ENCODE peak calls at places on chromosomes 6 and 20, in six cellular contexts. E, C, G, K, W and X are unnamed samples.

GRCh38 chr6:46377209-46377608 is 114.0 kb downstream of the RCAN2 start:
- DNase-seq in E (no peak), C (no peak), G (no peak), K (no peak), W (no peak), X (no peak)

GRCh38 chr6:42960243-42961019 is at the start of gene GNMT:
- DNase-seq in E (peak), C (peak), G (peak), K (peak), W (peak), X (no peak)

GRCh38 chr6:66897576-66897975 is 1190.5 kb upstream of the EYS start:
- DNase-seq in E (peak), C (no peak), G (no peak), K (no peak), W (no peak), X (no peak)

GRCh38 chr6:97078791-97079190 is 154.3 kb downstream of the KLHL32 start:
- DNase-seq in E (no peak), C (no peak), G (no peak), K (no peak), W (no peak), X (no peak)

GRCh38 chr20:3080939-3081388 is 3.6 kb downstream of the AVP start:
- DNase-seq in E (no peak), C (no peak), G (peak), K (no peak), W (no peak), X (no peak)

GRCh38 chr6:158505194-158505593 is 54.7 kb upstream of the TMEM181 start:
- DNase-seq in E (no peak), C (no peak), G (no peak), K (no peak), W (no peak), X (peak)

GRCh38 chr6:37244430-37245310 is 12.9 kb upstream of the TBC1D22B start:
- DNase-seq in E (peak), C (peak), G (peak), K (no peak), W (no peak), X (peak)

GRCh38 chr6:12288844-12289654 is 1.1 kb upstream of the EDN1 start:
- DNase-seq in E (peak), C (no peak), G (peak), K (peak), W (no peak), X (no peak)

GRCh38 chr20:25495189-25495824 is 87.8 kb downstream of the GINS1 start:
- DNase-seq in E (no peak), C (no peak), G (no peak), K (peak), W (peak), X (no peak)

GRCh38 chr20:63191400-63191799 is 24.5 kb downstream of the YTHDF1 start:
- DNase-seq in E (peak), C (peak), G (no peak), K (no peak), W (peak), X (no peak)

GRCh38 chr6:45586216-45587171 is 208.8 kb upstream of the SUPT3H start:
- DNase-seq in E (peak), C (peak), G (no peak), K (peak), W (no peak), X (no peak)

GRCh38 chr6:52995913-52996685 is 1.0 kb upstream of the GSTA4 start:
- DNase-seq in E (peak), C (no peak), G (peak), K (no peak), W (peak), X (peak)

GRCh38 chr6:14074723-14075503 is 42.7 kb upstream of the CD83 start:
- DNase-seq in E (peak), C (no peak), G (no peak), K (no peak), W (no peak), X (peak)

GRCh38 chr20:59148713-59149493 is 14.7 kb upstream of the ZNF831 start:
- DNase-seq in E (no peak), C (no peak), G (no peak), K (no peak), W (no peak), X (no peak)

GRCh38 chr6:77548662-77549366 is 85.5 kb upstream of the HTR1B start:
- DNase-seq in E (no peak), C (no peak), G (no peak), K (no peak), W (no peak), X (no peak)

GRCh38 chr20:23461180-23461579 is 8.5 kb upstream of the CST11 start:
- DNase-seq in E (no peak), C (no peak), G (no peak), K (no peak), W (no peak), X (no peak)

GRCh38 chr20:8152183-8152582 is 20.1 kb downstream of the PLCB1 start:
- DNase-seq in E (peak), C (no peak), G (no peak), K (no peak), W (no peak), X (no peak)

GRCh38 chr6:85942844-85943243 is 300.2 kb upstream of the SYNCRIP start:
- DNase-seq in E (no peak), C (no peak), G (no peak), K (no peak), W (no peak), X (no peak)

GRCh38 chr20:55478739-55479450 is 526.4 kb downstream of the CBLN4 start:
- DNase-seq in E (no peak), C (no peak), G (no peak), K (no peak), W (no peak), X (no peak)

GRCh38 chr20:44388466-44389023 is 33.0 kb downstream of the HNF4A start:
- DNase-seq in E (peak), C (peak), G (peak), K (peak), W (peak), X (peak)

GRCh38 chr20:57361517-57361916 is 10.5 kb downstream of the RAE1 start:
- DNase-seq in E (peak), C (no peak), G (no peak), K (no peak), W (no peak), X (no peak)

GRCh38 chr20:50724112-50724724 is 7.2 kb upstream of the PARD6B start:
- DNase-seq in E (no peak), C (no peak), G (no peak), K (no peak), W (no peak), X (no peak)

GRCh38 chr20:51636123-51636522 is 93.6 kb upstream of the NFATC2 start:
- DNase-seq in E (peak), C (no peak), G (no peak), K (no peak), W (no peak), X (no peak)

GRCh38 chr20:16771204-16771603 is 23.0 kb downstream of the OTOR start:
- DNase-seq in E (peak), C (no peak), G (no peak), K (no peak), W (no peak), X (no peak)

GRCh38 chr6:77474286-77474956 is 11.1 kb upstream of the HTR1B start:
- DNase-seq in E (no peak), C (no peak), G (no peak), K (no peak), W (no peak), X (no peak)

GRCh38 chr20:62936996-62937352 is 973 bp upstream of the GID8 start:
- DNase-seq in E (peak), C (no peak), G (no peak), K (no peak), W (no peak), X (no peak)

GRCh38 chr6:114611696-114612095 is 268.9 kb upstream of the HS3ST5 start:
- DNase-seq in E (peak), C (no peak), G (no peak), K (no peak), W (no peak), X (no peak)

GRCh38 chr20:38125157-38126056 is 39.7 kb downstream of the TGM2 start:
- DNase-seq in E (peak), C (peak), G (peak), K (peak), W (no peak), X (peak)

GRCh38 chr6:113944701-113945100 is 26.2 kb downstream of the HDAC2 start:
- DNase-seq in E (no peak), C (no peak), G (no peak), K (no peak), W (no peak), X (no peak)

GRCh38 chr6:36032245-36032644 is 4.6 kb downstream of the MAPK14 start:
- DNase-seq in E (no peak), C (no peak), G (no peak), K (no peak), W (no peak), X (no peak)

GRCh38 chr20:13262701-13263335 is 41.7 kb downstream of the ISM1 start:
- DNase-seq in E (peak), C (no peak), G (no peak), K (no peak), W (no peak), X (peak)

GRCh38 chr6:30770164-30770563 is 25.8 kb upstream of the IER3 start:
- DNase-seq in E (peak), C (no peak), G (no peak), K (no peak), W (no peak), X (no peak)

GRCh38 chr6:32239462-32239861 is 15.6 kb upstream of the NOTCH4 start:
- DNase-seq in E (no peak), C (no peak), G (no peak), K (no peak), W (no peak), X (no peak)

GRCh38 chr6:87914637-87915395 is 132.8 kb upstream of the SPACA1 start:
- DNase-seq in E (peak), C (no peak), G (no peak), K (no peak), W (no peak), X (no peak)

GRCh38 chr6:157323924-157324276 is 581 bp upstream of the TMEM242 start:
- DNase-seq in E (peak), C (peak), G (peak), K (peak), W (peak), X (peak)
- H3K4me3 ChIP-seq in E (peak), C (peak), G (peak), K (peak), W (peak), X (peak)

DNA sequence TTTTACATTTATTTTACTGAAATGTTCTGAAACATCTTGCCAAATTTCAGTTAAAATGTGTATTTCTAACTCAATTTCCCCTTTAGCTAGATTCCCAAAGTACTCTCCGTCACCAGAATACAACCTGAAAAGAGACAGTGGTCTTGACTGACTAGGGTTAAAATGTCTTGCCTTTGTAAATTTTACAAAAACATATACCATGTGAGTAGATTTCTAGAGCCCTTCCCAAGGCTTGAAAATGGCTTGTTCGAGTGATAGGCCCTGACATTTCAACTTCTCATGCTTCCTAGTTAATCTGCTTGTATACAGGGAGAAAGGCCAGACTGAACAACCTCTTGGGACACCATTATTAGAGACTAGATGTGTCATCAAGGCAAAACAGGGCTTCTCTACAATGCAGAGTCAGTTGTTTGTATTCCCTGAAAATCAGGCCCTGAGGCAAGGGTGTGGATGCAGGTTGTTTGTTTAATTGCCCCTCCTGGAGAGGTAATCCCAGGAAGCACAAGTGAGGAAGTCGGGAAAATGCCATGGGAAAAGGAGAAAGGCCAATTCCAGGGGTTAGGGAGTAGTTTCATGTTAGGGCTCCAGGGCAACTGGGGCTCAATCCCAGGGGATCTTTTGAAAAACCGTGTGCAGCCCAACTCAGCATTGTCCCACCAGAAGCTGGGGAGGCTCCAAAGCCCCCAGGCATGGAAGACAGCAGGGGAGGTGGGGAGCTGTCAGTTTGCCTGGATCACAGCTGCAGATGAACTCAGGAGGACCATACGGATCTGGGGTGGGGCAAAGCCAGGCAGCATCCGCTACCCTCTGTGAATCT is 11.6 kb upstream of the TFB1M start:
- DNase-seq in E (peak), C (no peak), G (no peak), K (no peak), W (no peak), X (no peak)
- H3K4me3 ChIP-seq in E (no peak), C (no peak), G (peak), K (no peak), W (no peak), X (no peak)

DNA sequence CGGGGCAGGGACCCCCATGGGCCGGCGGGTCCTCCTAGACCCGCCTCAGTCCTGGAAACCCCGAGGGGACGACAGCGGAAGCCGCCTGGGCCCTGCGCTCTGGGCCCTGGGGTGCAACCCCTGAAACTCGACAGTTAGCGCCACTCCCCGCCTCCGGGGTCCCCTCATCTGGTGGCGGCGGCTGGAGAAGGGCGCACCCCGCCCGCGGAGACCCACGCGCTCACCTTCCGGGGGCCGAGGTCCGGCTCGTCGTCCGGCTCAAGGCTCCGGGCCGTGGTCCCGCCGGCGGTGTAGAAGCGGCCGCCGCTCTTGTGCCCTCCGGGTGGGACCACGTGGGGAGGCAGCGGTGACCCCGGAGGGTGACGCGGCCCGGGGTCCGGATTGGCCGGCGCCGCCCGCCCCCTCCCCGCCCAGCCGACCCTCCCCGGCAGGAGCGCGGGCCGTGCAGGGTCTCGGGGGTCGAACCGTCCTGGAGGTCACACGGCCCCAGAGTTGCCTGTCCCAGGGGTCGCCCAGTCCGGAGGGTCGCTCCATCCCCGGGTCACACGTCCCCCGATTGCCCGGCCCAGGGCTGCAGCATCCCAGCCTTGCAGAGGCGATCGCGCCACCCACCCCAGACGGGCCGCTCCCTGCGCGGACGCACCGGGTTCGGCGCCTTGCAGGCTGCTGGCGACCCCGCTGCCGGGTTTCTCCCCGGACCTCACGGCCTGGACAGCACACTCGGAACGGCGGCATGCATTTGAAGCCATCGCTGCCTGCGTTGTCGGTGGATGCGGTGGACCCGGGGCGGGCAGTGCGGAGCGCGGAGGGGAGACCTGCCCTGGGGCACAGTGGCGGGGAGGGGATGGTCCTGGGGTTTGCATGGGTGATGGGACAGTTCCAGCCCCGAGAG is 22.4 kb upstream of the FRMD1 start:
- DNase-seq in E (no peak), C (peak), G (peak), K (peak), W (no peak), X (no peak)
- H3K4me3 ChIP-seq in E (no peak), C (no peak), G (peak), K (no peak), W (no peak), X (no peak)

GRCh38 chr20:41367393-41367695 is 726 bp upstream of the EMILIN3 start:
- DNase-seq in E (no peak), C (peak), G (no peak), K (peak), W (no peak), X (no peak)
- H3K4me3 ChIP-seq in E (no peak), C (no peak), G (peak), K (peak), W (no peak), X (no peak)

DNA sequence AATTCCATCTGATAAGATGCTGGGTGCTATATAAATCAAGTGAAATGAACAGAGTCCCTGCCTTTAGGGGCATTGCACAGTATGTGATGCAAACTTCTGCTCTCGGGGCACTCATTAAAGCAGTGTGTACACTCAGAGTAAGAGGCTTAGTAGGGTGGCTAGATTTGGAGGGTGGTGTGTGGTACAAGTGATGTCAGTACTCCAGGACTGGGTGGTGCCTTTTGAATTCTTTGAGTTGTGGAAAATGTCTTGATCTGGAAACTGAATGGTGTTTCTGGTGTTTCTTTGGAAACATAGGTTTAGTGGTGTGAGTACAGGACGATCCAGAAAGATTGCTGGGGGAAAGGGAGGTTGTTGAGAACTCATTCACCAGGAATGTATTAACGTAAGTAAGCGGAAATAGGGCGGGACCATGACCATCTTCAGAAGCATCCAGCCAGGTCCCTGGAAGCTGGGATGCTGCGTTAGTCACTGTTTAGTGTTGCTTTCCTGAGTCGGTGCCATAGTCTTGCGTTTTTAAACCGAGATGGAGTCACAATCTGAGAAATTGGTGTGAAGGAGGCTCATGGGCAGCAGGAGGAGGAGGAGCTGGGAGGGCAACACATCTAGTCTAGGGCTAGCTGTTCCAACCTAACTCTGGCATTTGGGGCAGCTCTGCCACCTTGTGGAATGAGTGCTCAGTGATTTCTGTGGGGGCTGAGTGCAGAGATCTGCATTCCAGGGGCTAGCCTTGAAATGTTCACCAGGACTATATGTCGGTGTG is 70.3 kb downstream of the SCAND1 start:
- DNase-seq in E (peak), C (no peak), G (peak), K (peak), W (peak), X (peak)
- H3K4me3 ChIP-seq in E (peak), C (no peak), G (no peak), K (no peak), W (no peak), X (peak)

GRCh38 chr6:15406452-15406851 is 160.6 kb downstream of the JARID2 start:
- DNase-seq in E (no peak), C (no peak), G (no peak), K (no peak), W (no peak), X (no peak)

GRCh38 chr6:15404700-15404980 is 158.8 kb downstream of the JARID2 start:
- DNase-seq in E (no peak), C (no peak), G (no peak), K (no peak), W (no peak), X (no peak)

GRCh38 chr6:15402401-15403045 is 156.7 kb downstream of the JARID2 start:
- DNase-seq in E (no peak), C (no peak), G (no peak), K (no peak), W (no peak), X (no peak)

GRCh38 chr6:15403094-15403493 is 157.2 kb downstream of the JARID2 start:
- DNase-seq in E (no peak), C (no peak), G (no peak), K (no peak), W (no peak), X (no peak)

GRCh38 chr6:15405111-15405510 is 159.2 kb downstream of the JARID2 start:
- DNase-seq in E (no peak), C (no peak), G (no peak), K (no peak), W (no peak), X (no peak)
- H3K4me3 ChIP-seq in E (no peak), C (no peak), G (no peak), K (no peak), W (no peak), X (no peak)

DNA sequence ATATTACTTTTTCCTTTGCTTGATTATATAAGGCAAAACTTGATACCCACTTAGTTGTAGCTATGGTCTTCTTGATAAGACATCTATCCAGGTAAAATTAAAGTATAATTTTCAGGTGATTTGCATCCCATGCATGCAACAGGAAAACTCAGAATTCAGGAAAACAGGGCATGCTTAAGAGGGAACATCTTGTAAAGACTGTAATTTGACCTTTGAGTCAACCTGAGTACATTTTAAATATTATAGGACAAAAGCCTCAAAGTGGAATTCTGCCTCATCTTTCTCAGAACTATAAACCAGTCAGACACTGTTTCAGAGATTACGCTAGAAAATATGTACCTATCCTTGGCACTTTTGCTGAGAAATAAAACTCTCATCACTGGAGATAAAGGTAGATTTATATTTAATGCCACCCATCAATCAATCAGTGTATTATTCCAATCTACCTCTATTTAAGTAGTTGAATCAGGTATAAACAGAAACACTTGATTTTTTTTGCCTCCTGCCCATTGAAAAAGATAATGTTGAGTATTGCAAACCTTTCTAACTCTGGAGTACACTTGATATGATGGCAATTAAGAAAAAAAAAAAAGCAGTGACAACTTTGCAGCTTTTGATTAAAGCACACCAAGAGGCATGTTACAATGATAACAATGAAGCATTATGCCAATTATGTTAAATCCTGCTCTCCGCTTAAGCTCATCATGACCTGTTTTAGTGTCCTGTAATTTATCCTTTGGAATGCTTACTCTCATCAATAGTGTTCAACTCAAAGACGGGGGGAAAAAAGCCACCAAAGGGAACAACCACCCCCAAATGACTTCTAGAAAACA is 2.8 kb downstream of the CITED2 start:
- DNase-seq in E (peak), C (no peak), G (no peak), K (no peak), W (no peak), X (no peak)
- H3K4me3 ChIP-seq in E (peak), C (no peak), G (peak), K (peak), W (peak), X (peak)